ENCODE peak calls at places on chromosomes 16 and 17, in six cellular contexts. N is sigmoid colon, Z is ovary, I is cardiac muscle cell, L is ascending aorta, H is prostate gland. S is an unnamed sample.

GRCh38 chr16:81707411-81708321 is 71.4 kb upstream of the PLCG2 start:
- DNase-seq in N (peak; percentile 90), H (no peak), L (no peak), I (no peak), Z (peak; percentile 78), S (no peak)

GRCh38 chr17:67829331-67829730 is 4.0 kb downstream of the BPTF start:
- DNase-seq in Z (no peak), H (no peak), L (no peak), I (no peak), N (no peak), S (no peak)

GRCh38 chr16:81601601-81602251 is 157.1 kb downstream of the CMIP start:
- DNase-seq in N (no peak), I (no peak), L (no peak), H (peak; percentile 64), Z (no peak), S (peak; percentile 64)

GRCh38 chr17:28871056-28871579 is 16.3 kb downstream of the ERAL1 start:
- DNase-seq in H (no peak), Z (no peak), L (no peak), I (no peak), N (no peak), S (no peak)

GRCh38 chr16:89408315-89408714 is 82.0 kb downstream of the ANKRD11 start:
- DNase-seq in I (no peak), H (no peak), Z (no peak), L (no peak), N (no peak), S (no peak)

GRCh38 chr16:54287758-54288591 is 1.4 kb upstream of the IRX3 start:
- DNase-seq in H (no peak), N (no peak), L (no peak), Z (no peak), I (peak; percentile 55), S (no peak)

GRCh38 chr17:74840989-74841666 is 18.6 kb downstream of the GRIN2C start:
- DNase-seq in H (peak; percentile 39), N (peak; percentile 85), L (peak; percentile 73), Z (peak; percentile 69), I (peak; percentile 52), S (no peak)

GRCh38 chr16:70701036-70701435 is 15.2 kb upstream of the MTSS2 start:
- DNase-seq in I (no peak), H (no peak), N (no peak), Z (no peak), L (no peak), S (no peak)

GRCh38 chr17:3029213-3029913 is 34.0 kb downstream of the OR1D5 start:
- DNase-seq in Z (peak; percentile 17), L (peak; percentile 41), H (no peak), N (no peak), I (no peak), S (no peak)

GRCh38 chr16:5665770-5666169 is 568.2 kb upstream of the EEF2KMT start:
- DNase-seq in N (no peak), Z (no peak), I (peak; percentile 30), H (no peak), L (no peak), S (no peak)

GRCh38 chr16:11890231-11890630 is 25.5 kb downstream of the GSPT1 start:
- DNase-seq in I (no peak), N (no peak), L (no peak), Z (no peak), H (no peak), S (no peak)

GRCh38 chr16:2902337-2903130 is 9.2 kb upstream of the FLYWCH1 start:
- DNase-seq in L (no peak), H (no peak), I (no peak), Z (no peak), N (no peak), S (no peak)

DNA sequence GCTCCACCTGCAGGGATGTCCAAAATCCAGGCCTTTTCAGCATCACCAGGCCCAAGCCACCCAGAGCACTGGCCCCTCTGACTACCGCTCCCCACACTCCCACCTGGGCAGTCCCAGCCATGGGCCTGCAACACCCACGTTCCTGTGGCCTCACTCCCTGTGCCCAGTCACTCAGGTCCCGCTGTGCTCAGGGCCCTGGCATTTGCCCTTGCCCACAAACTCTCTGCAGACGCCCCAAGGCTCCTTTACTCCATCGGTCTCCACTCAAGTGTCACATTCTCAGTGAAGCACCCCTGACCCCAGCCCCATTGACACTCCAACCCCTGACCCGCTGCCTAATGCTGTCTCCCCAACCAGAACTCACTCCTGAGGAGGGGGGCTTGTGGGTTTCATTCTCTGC is 23.6 kb downstream of the MPG start:
- DNase-seq in Z (no peak), H (no peak), L (no peak), N (no peak), I (no peak), S (no peak)
- H3K4me3 ChIP-seq in Z (no peak overlapping the region), H (no peak overlapping the region), L (peak overlapping the region; percentile 21), N (no peak overlapping the region), I (no peak overlapping the region), S (no peak overlapping the region)

DNA sequence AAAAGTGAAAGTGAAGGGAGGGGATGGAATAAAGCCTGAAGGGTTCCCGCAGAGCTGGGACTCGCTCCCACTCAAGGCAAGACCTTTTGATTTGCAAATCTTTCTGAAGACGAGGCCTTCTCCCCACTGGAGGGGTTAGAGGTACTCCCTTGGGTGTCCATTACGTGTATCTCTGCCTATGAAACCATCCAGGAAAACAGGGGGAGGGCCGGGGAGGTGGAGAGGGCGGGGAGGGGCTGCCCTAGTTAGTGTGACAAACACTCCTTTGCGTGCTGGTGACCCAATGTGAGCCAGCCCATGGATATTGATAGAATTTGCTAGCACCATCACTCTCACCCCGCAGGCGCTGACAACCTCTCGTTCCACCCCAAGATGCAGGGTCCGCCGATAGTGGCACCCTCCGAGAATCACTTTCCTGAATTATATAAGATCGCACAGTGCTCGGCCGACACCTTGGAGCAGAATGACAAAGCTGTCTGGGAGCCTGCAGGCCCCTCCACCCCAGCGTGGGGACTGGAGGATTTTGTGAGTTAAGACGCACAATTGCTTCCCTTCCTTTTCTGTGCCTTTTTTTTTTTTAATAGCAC is 155.1 kb downstream of the C16orf78 start:
- DNase-seq in I (peak; percentile 73), N (no peak), L (no peak), H (no peak), Z (no peak), S (no peak)
- TF ChIP-seq CTCF in I (no peak), N (no peak), L (no peak), H (no peak), Z (no peak), S (no peak)

GRCh38 chr17:44627513-44627912 is 28.8 kb upstream of the MEIOC start:
- DNase-seq in H (no peak), I (no peak), L (no peak), N (no peak), Z (no peak), S (no peak)

GRCh38 chr17:44633998-44634397 is 22.3 kb upstream of the MEIOC start:
- DNase-seq in H (no peak), N (no peak), Z (no peak), L (peak; percentile 5), I (no peak), S (no peak)

GRCh38 chr17:44623070-44623725 is 33.1 kb upstream of the MEIOC start:
- DNase-seq in N (peak; percentile 5), I (no peak), L (no peak), H (no peak), Z (no peak), S (no peak)

GRCh38 chr17:44630703-44631102 is 25.6 kb upstream of the MEIOC start:
- DNase-seq in L (no peak), I (no peak), N (no peak), Z (no peak), H (no peak), S (no peak)

DNA sequence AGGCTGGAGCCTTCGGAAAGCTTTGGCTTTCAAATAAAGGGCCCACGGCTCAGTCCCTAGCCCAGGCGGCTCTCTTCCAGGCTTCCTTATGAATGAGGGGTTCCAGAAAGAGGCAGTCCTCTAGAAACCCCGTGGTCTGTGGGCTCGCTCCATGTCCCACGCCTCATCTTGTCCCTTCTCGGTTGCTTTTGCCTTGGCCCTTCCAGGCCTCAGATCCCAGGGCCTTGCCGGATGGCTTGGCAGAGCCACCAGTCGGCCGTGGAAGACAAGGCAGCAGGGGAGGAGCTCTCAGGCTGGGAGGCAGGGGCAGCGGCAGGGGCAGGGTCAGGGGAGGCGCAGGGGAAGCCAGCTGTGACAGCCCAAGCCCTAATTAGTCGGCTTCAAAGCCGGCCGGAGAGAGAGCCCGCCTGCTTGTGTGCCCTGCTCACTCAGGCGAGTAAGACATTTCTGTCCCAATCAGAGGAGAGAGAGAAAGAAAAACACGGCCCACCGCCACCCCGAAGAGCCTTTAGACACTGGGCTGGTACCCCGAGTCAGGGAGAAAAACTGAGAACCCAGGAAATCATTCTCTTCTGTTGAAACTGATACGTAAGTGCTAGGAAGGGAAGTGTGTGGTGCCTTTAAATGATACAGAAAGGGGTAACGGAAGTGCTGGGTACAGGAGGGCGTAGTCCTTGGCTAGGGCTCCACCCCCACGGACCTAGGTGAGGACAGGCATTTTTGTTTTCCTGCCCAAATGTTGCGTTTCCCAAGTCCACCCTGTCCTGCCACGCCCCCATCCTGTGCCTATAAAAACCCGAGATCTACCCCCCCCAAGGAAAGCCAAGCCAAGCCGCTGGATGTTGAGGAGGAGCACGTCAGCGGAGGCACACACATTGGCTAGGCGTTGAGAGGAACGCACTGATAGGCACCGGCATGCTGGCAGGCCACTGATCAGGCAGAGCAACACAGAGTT is 27.8 kb upstream of the MEIOC start:
- DNase-seq in N (no peak), L (no peak), Z (peak; percentile 48), I (peak; percentile 91), H (no peak), S (peak; percentile 38)
- H3K4me3 ChIP-seq in N (no peak overlapping the region), L (peak overlapping the region; percentile 4), Z (no peak overlapping the region), I (no peak overlapping the region), H (no peak overlapping the region), S (no peak overlapping the region)

GRCh38 chr16:22189473-22190168 is 16.5 kb upstream of the EEF2K start:
- DNase-seq in N (peak; percentile 86), Z (peak; percentile 78), I (peak; percentile 7), L (peak; percentile 76), H (peak; percentile 88), S (no peak)

GRCh38 chr16:22191966-22192260 is 14.2 kb upstream of the EEF2K start:
- DNase-seq in N (no peak), L (no peak), Z (peak; percentile 52), I (peak; percentile 26), H (no peak), S (no peak)

GRCh38 chr16:22188595-22189442 is 17.3 kb upstream of the EEF2K start:
- DNase-seq in Z (peak; percentile 68), H (peak; percentile 86), N (peak; percentile 88), L (peak; percentile 82), I (peak; percentile 84), S (no peak)

GRCh38 chr16:22191089-22191965 is 14.8 kb upstream of the EEF2K start:
- DNase-seq in I (peak; percentile 99), N (peak; percentile 100), H (peak; percentile 99), L (peak; percentile 100), Z (peak; percentile 100), S (peak; percentile 83)

DNA sequence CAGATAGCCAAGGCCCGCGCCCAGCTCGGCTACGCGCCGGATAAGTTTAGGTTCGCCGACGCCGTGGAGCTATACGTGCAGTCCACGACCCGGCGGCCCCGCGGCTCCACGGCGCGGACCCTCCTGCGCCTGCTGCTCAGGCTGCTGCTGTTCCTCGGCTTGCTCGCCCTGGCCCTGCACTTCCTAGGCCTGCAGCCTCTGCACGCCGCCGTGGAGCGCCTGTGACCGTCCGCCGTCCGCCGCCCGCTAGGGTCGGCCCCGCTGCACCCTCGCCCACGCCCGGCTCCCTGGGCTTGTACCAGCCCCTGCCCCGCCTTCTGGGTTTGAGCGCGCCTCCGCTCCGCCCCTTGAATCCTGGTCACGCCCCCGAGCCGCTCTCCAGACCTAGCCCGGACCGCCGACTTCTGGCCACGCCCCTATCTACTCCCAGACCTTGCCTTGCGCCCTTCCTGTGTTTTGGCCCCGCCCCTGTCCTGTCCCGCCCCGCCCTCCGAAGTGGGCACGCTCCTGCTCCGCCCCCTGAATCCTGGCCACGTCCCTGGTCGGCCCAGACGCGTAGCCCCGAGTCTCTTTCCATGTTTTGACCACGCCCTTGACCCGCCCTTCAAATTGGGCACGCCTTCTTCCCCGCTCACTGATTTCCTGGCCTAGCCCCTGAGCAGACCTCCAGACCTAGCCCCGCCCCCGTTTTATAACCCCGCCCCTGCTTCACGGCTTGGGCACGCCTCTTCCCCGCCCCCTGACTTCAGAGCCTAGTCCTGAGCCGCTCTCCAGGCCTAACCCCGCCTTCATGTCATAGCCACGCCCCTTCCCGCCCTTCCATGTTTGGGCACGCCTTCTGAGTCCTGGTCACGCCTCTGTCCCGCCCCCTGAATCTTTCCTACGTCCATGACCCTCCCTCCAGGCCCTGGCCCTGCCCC is 15.6 kb upstream of the EEF2K start:
- DNase-seq in I (peak; percentile 100), N (peak; percentile 100), Z (peak; percentile 100), H (peak; percentile 100), L (peak; percentile 100), S (peak; percentile 95)
- TF ChIP-seq CTCF in I (no peak), N (no peak), Z (no peak), H (peak; percentile 29), L (no peak), S (no peak)